ENCODE peak calls at places on chromosomes 3 and 15, in eight cellular contexts. One of them, this sample, is unnamed. For H3K9me3, the result is how much of the 10 kb centered on the place peaks cover.

GRCh38 chr3:160641675-160642330 is 35.2 kb upstream of the ARL14 start:
- DNase-seq in cardiac muscle cell: peak
- DNase-seq in heart left ventricle: no peak
- DNase-seq in A549: no peak
- DNase-seq in prostate gland: no peak
- DNase-seq in body of pancreas: no peak
- DNase-seq in left ventricle myocardium inferior: no peak
- DNase-seq in sigmoid colon: no peak
- DNase-seq in this sample: no peak

GRCh38 chr3:160665784-160666526 is 11.0 kb upstream of the ARL14 start:
- DNase-seq in cardiac muscle cell: peak
- DNase-seq in heart left ventricle: no peak
- DNase-seq in A549: no peak
- DNase-seq in prostate gland: no peak
- DNase-seq in body of pancreas: no peak
- DNase-seq in left ventricle myocardium inferior: no peak
- DNase-seq in sigmoid colon: no peak
- DNase-seq in this sample: peak

GRCh38 chr3:55897573-55898224 is 410.6 kb upstream of the WNT5A start:
- DNase-seq in cardiac muscle cell: no peak
- DNase-seq in heart left ventricle: no peak
- DNase-seq in A549: peak
- DNase-seq in prostate gland: no peak
- DNase-seq in body of pancreas: peak
- DNase-seq in left ventricle myocardium inferior: no peak
- DNase-seq in sigmoid colon: no peak
- DNase-seq in this sample: no peak

GRCh38 chr3:60594025-60594424 is 657.2 kb downstream of the FHIT start:
- DNase-seq in cardiac muscle cell: peak
- DNase-seq in heart left ventricle: peak
- DNase-seq in A549: no peak
- DNase-seq in prostate gland: peak
- DNase-seq in body of pancreas: peak
- DNase-seq in left ventricle myocardium inferior: peak
- DNase-seq in sigmoid colon: peak
- DNase-seq in this sample: peak

GRCh38 chr3:58666683-58667082 is at the start of gene FAM3D:
- DNase-seq in cardiac muscle cell: no peak
- DNase-seq in heart left ventricle: no peak
- DNase-seq in A549: peak
- DNase-seq in prostate gland: peak
- DNase-seq in body of pancreas: no peak
- DNase-seq in left ventricle myocardium inferior: no peak
- DNase-seq in sigmoid colon: no peak
- DNase-seq in this sample: no peak

GRCh38 chr15:52798529-52799101 is 8.5 kb upstream of the ONECUT1 start:
- DNase-seq in cardiac muscle cell: no peak
- DNase-seq in heart left ventricle: no peak
- DNase-seq in A549: no peak
- DNase-seq in prostate gland: no peak
- DNase-seq in body of pancreas: no peak
- DNase-seq in left ventricle myocardium inferior: no peak
- DNase-seq in sigmoid colon: no peak
- DNase-seq in this sample: no peak

GRCh38 chr3:195004512-195005250 is 266.3 kb downstream of the XXYLT1 start:
- DNase-seq in cardiac muscle cell: no peak
- DNase-seq in heart left ventricle: peak
- DNase-seq in A549: no peak
- DNase-seq in prostate gland: no peak
- DNase-seq in body of pancreas: no peak
- DNase-seq in left ventricle myocardium inferior: no peak
- DNase-seq in sigmoid colon: no peak
- DNase-seq in this sample: no peak

GRCh38 chr15:32642667-32643425 is 1.3 kb downstream of the SCG5 start:
- DNase-seq in cardiac muscle cell: no peak
- DNase-seq in heart left ventricle: no peak
- DNase-seq in A549: no peak
- DNase-seq in prostate gland: no peak
- DNase-seq in body of pancreas: no peak
- DNase-seq in left ventricle myocardium inferior: no peak
- DNase-seq in sigmoid colon: no peak
- DNase-seq in this sample: no peak

GRCh38 chr3:188212308-188212969 is 58.5 kb downstream of the LPP start:
- DNase-seq in cardiac muscle cell: peak
- DNase-seq in heart left ventricle: no peak
- DNase-seq in A549: peak
- DNase-seq in prostate gland: no peak
- DNase-seq in body of pancreas: no peak
- DNase-seq in left ventricle myocardium inferior: no peak
- DNase-seq in sigmoid colon: peak
- DNase-seq in this sample: peak

GRCh38 chr15:31465083-31465955 is 138.7 kb downstream of the KLF13 start:
- DNase-seq in cardiac muscle cell: no peak
- DNase-seq in heart left ventricle: peak
- DNase-seq in A549: no peak
- DNase-seq in prostate gland: no peak
- DNase-seq in body of pancreas: peak
- DNase-seq in left ventricle myocardium inferior: no peak
- DNase-seq in sigmoid colon: no peak
- DNase-seq in this sample: no peak

GRCh38 chr3:119660474-119661150 is at the start of gene POPDC2:
- DNase-seq in cardiac muscle cell: peak
- DNase-seq in heart left ventricle: peak
- DNase-seq in A549: no peak
- DNase-seq in prostate gland: no peak
- DNase-seq in body of pancreas: no peak
- DNase-seq in left ventricle myocardium inferior: peak
- DNase-seq in sigmoid colon: peak
- DNase-seq in this sample: no peak

GRCh38 chr3:66312039-66312438 is 91.2 kb downstream of the SLC25A26 start:
- DNase-seq in cardiac muscle cell: no peak
- DNase-seq in heart left ventricle: no peak
- DNase-seq in A549: no peak
- DNase-seq in prostate gland: no peak
- DNase-seq in body of pancreas: no peak
- DNase-seq in left ventricle myocardium inferior: no peak
- DNase-seq in sigmoid colon: no peak
- DNase-seq in this sample: no peak

GRCh38 chr3:66320390-66320789 is 99.6 kb downstream of the SLC25A26 start:
- DNase-seq in cardiac muscle cell: no peak
- DNase-seq in heart left ventricle: no peak
- DNase-seq in A549: no peak
- DNase-seq in prostate gland: no peak
- DNase-seq in body of pancreas: no peak
- DNase-seq in left ventricle myocardium inferior: no peak
- DNase-seq in sigmoid colon: no peak
- DNase-seq in this sample: no peak

GRCh38 chr3:66317750-66318366 is 97.1 kb downstream of the SLC25A26 start:
- DNase-seq in cardiac muscle cell: no peak
- DNase-seq in heart left ventricle: no peak
- DNase-seq in A549: no peak
- DNase-seq in prostate gland: no peak
- DNase-seq in body of pancreas: no peak
- DNase-seq in left ventricle myocardium inferior: no peak
- DNase-seq in sigmoid colon: no peak
- DNase-seq in this sample: no peak

GRCh38 chr3:66314455-66314854 is 93.7 kb downstream of the SLC25A26 start:
- DNase-seq in cardiac muscle cell: no peak
- DNase-seq in heart left ventricle: no peak
- DNase-seq in A549: no peak
- DNase-seq in prostate gland: no peak
- DNase-seq in body of pancreas: no peak
- DNase-seq in left ventricle myocardium inferior: no peak
- DNase-seq in sigmoid colon: no peak
- DNase-seq in this sample: no peak
- H3K9me3 ChIP-seq in cardiac muscle cell: under half
- H3K9me3 ChIP-seq in heart left ventricle: under half
- H3K9me3 ChIP-seq in A549: under half
- H3K9me3 ChIP-seq in prostate gland: under half
- H3K9me3 ChIP-seq in body of pancreas: under half
- H3K9me3 ChIP-seq in left ventricle myocardium inferior: under half
- H3K9me3 ChIP-seq in sigmoid colon: under half
- H3K9me3 ChIP-seq in this sample: under half

GRCh38 chr3:101850327-101851048 is 1.2 kb downstream of the NFKBIZ start:
- DNase-seq in cardiac muscle cell: peak
- DNase-seq in heart left ventricle: no peak
- DNase-seq in A549: no peak
- DNase-seq in prostate gland: no peak
- DNase-seq in body of pancreas: no peak
- DNase-seq in left ventricle myocardium inferior: no peak
- DNase-seq in sigmoid colon: no peak
- DNase-seq in this sample: no peak

GRCh38 chr3:101852315-101852714 is 3.0 kb downstream of the NFKBIZ start:
- DNase-seq in cardiac muscle cell: no peak
- DNase-seq in heart left ventricle: no peak
- DNase-seq in A549: no peak
- DNase-seq in prostate gland: no peak
- DNase-seq in body of pancreas: no peak
- DNase-seq in left ventricle myocardium inferior: no peak
- DNase-seq in sigmoid colon: no peak
- DNase-seq in this sample: no peak

GRCh38 chr3:101849714-101850326 is 506 bp downstream of the NFKBIZ start:
- DNase-seq in cardiac muscle cell: no peak
- DNase-seq in heart left ventricle: peak
- DNase-seq in A549: peak
- DNase-seq in prostate gland: peak
- DNase-seq in body of pancreas: peak
- DNase-seq in left ventricle myocardium inferior: peak
- DNase-seq in sigmoid colon: peak
- DNase-seq in this sample: no peak

GRCh38 chr3:101851833-101852232 is 2.5 kb downstream of the NFKBIZ start:
- DNase-seq in cardiac muscle cell: no peak
- DNase-seq in heart left ventricle: no peak
- DNase-seq in A549: no peak
- DNase-seq in prostate gland: no peak
- DNase-seq in body of pancreas: no peak
- DNase-seq in left ventricle myocardium inferior: no peak
- DNase-seq in sigmoid colon: no peak
- DNase-seq in this sample: no peak

GRCh38 chr3:101851072-101851471 is 1.8 kb downstream of the NFKBIZ start:
- DNase-seq in cardiac muscle cell: no peak
- DNase-seq in heart left ventricle: no peak
- DNase-seq in A549: no peak
- DNase-seq in prostate gland: no peak
- DNase-seq in body of pancreas: no peak
- DNase-seq in left ventricle myocardium inferior: no peak
- DNase-seq in sigmoid colon: no peak
- DNase-seq in this sample: no peak
- H3K27ac ChIP-seq in cardiac muscle cell: no peak
- H3K27ac ChIP-seq in heart left ventricle: peak
- H3K27ac ChIP-seq in A549: peak
- H3K27ac ChIP-seq in prostate gland: peak
- H3K27ac ChIP-seq in body of pancreas: peak
- H3K27ac ChIP-seq in left ventricle myocardium inferior: peak
- H3K27ac ChIP-seq in sigmoid colon: peak
- H3K27ac ChIP-seq in this sample: no peak

GRCh38 chr15:48603922-48604321 is 41.6 kb downstream of the FBN1 start:
- DNase-seq in cardiac muscle cell: no peak
- DNase-seq in heart left ventricle: no peak
- DNase-seq in A549: no peak
- DNase-seq in prostate gland: no peak
- DNase-seq in body of pancreas: no peak
- DNase-seq in left ventricle myocardium inferior: no peak
- DNase-seq in sigmoid colon: no peak
- DNase-seq in this sample: no peak

GRCh38 chr15:48614051-48614450 is 31.5 kb downstream of the FBN1 start:
- DNase-seq in cardiac muscle cell: no peak
- DNase-seq in heart left ventricle: no peak
- DNase-seq in A549: no peak
- DNase-seq in prostate gland: no peak
- DNase-seq in body of pancreas: no peak
- DNase-seq in left ventricle myocardium inferior: no peak
- DNase-seq in sigmoid colon: no peak
- DNase-seq in this sample: no peak

GRCh38 chr15:48604567-48604966 is 40.9 kb downstream of the FBN1 start:
- DNase-seq in cardiac muscle cell: peak
- DNase-seq in heart left ventricle: no peak
- DNase-seq in A549: no peak
- DNase-seq in prostate gland: no peak
- DNase-seq in body of pancreas: no peak
- DNase-seq in left ventricle myocardium inferior: no peak
- DNase-seq in sigmoid colon: no peak
- DNase-seq in this sample: no peak

GRCh38 chr15:48607846-48608245 is 37.7 kb downstream of the FBN1 start:
- DNase-seq in cardiac muscle cell: no peak
- DNase-seq in heart left ventricle: no peak
- DNase-seq in A549: no peak
- DNase-seq in prostate gland: no peak
- DNase-seq in body of pancreas: no peak
- DNase-seq in left ventricle myocardium inferior: no peak
- DNase-seq in sigmoid colon: no peak
- DNase-seq in this sample: no peak

DNA sequence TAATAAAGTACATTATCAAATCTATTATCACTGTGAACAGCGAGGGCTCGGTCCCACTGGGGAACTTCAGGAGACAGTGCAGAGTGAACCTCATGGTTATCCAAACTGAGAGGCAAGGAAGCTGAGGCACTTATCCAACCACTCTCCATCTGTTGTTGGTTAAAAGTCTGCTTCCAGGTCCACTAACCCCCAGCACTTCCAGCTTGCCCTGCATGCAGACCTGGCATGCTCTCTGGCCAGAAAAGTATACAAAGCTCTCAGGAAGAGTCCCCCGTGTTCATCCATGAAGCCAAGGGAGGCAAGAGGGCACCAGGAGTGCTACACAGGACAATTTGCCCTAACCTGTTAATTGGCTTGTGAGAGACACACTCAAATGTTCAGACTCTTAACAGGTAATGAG is 36.0 kb downstream of the FBN1 start:
- DNase-seq in cardiac muscle cell: no peak
- DNase-seq in heart left ventricle: no peak
- DNase-seq in A549: no peak
- DNase-seq in prostate gland: no peak
- DNase-seq in body of pancreas: no peak
- DNase-seq in left ventricle myocardium inferior: no peak
- DNase-seq in sigmoid colon: no peak
- DNase-seq in this sample: no peak
- H3K4me3 ChIP-seq in cardiac muscle cell: no peak
- H3K4me3 ChIP-seq in heart left ventricle: no peak
- H3K4me3 ChIP-seq in A549: no peak
- H3K4me3 ChIP-seq in prostate gland: no peak
- H3K4me3 ChIP-seq in body of pancreas: no peak
- H3K4me3 ChIP-seq in left ventricle myocardium inferior: no peak
- H3K4me3 ChIP-seq in sigmoid colon: no peak
- H3K4me3 ChIP-seq in this sample: no peak

DNA sequence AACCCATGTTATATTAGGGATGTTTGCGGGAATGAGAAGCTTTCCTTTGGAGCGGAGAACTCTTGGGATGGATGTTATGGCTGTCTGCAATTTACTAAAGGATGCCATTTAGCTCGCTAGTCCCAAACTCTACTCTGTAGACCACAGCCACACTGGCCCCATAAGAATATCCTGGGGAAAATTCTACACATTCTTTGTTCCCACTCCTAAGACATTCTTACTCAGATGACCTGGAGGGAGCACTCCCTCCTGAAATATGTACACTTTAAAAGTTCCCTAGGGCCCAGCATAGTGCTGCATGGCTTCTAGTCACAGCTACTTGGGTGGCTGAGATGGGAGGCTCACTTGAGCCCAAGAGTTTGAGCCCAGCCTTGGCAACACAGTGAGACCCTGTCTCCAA is 288.7 kb upstream of the RORA start:
- DNase-seq in cardiac muscle cell: no peak
- DNase-seq in heart left ventricle: no peak
- DNase-seq in A549: no peak
- DNase-seq in prostate gland: no peak
- DNase-seq in body of pancreas: no peak
- DNase-seq in left ventricle myocardium inferior: no peak
- DNase-seq in sigmoid colon: no peak
- DNase-seq in this sample: no peak
- H3K9me3 ChIP-seq in cardiac muscle cell: under half
- H3K9me3 ChIP-seq in heart left ventricle: under half
- H3K9me3 ChIP-seq in A549: under half
- H3K9me3 ChIP-seq in prostate gland: under half
- H3K9me3 ChIP-seq in body of pancreas: under half
- H3K9me3 ChIP-seq in left ventricle myocardium inferior: under half
- H3K9me3 ChIP-seq in sigmoid colon: under half
- H3K9me3 ChIP-seq in this sample: under half